ENCODE peak calls at places on chromosomes 3 and 15, in six cellular contexts. E is small intestine; P is CD8-positive, alpha-beta memory T cell; K is effector memory CD4-positive, alpha-beta T cell; I is GM23248; W is Panc1. H is an unnamed sample.

GRCh38 chr3:102361013-102361412 is 73.8 kb upstream of the ZPLD1 start:
- DNase-seq in W (no peak), P (no peak), E (no peak), K (no peak), I (no peak), H (no peak)

GRCh38 chr15:66780172-66780972 is 78.3 kb downstream of the SMAD6 start:
- DNase-seq in K (no peak), P (no peak), E (peak; percentile 64), W (no peak), I (peak; percentile 94), H (no peak)

GRCh38 chr3:39291903-39292329 is 12.1 kb upstream of the CX3CR1 start:
- DNase-seq in E (peak; percentile 63), P (peak; percentile 58), I (peak; percentile 57), W (no peak), K (peak; percentile 46), H (peak; percentile 26)

GRCh38 chr3:126433496-126434263 is 39.0 kb downstream of the CFAP100 start:
- DNase-seq in W (no peak), E (no peak), I (no peak), P (no peak), K (no peak), H (no peak)

GRCh38 chr3:2156244-2156847 is 57.7 kb downstream of the CNTN4 start:
- DNase-seq in W (peak; percentile 2), E (no peak), I (peak; percentile 7), P (no peak), K (no peak), H (peak; percentile 34)

GRCh38 chr15:70491183-70491621 is 272.2 kb downstream of the UACA start:
- DNase-seq in K (no peak), E (no peak), P (no peak), I (peak; percentile 56), W (no peak), H (no peak)

GRCh38 chr3:100810671-100811070 is 101.4 kb downstream of the TFG start:
- DNase-seq in I (peak; percentile 83), K (no peak), E (no peak), W (no peak), P (no peak), H (no peak)

GRCh38 chr3:12856626-12857025 is 15.3 kb upstream of the RPL32 start:
- DNase-seq in W (no peak), I (no peak), P (no peak), E (no peak), K (no peak), H (no peak)

GRCh38 chr3:126511291-126511690 is 6.3 kb downstream of the UROC1 start:
- DNase-seq in W (no peak), P (no peak), K (no peak), E (no peak), I (no peak), H (no peak)

GRCh38 chr3:136989781-136990524 is 32.2 kb downstream of the IL20RB start:
- DNase-seq in E (peak; percentile 45), W (no peak), P (no peak), K (no peak), I (no peak), H (no peak)

GRCh38 chr3:186254676-186255665 is 107.1 kb downstream of the DGKG start:
- DNase-seq in I (no peak), K (no peak), P (no peak), W (no peak), E (no peak), H (no peak)

GRCh38 chr3:141127344-141128125 is 76.4 kb downstream of the SPSB4 start:
- DNase-seq in P (no peak), W (no peak), E (no peak), K (no peak), I (no peak), H (no peak)

GRCh38 chr3:12963869-12964712 is 109.1 kb downstream of the IQSEC1 start:
- DNase-seq in K (no peak), W (no peak), I (no peak), E (no peak), P (no peak), H (no peak)

GRCh38 chr3:187066228-187066995 is 72.9 kb downstream of the RPL39L start:
- DNase-seq in W (no peak), E (peak; percentile 22), P (peak; percentile 43), I (peak; percentile 40), K (no peak), H (no peak)

GRCh38 chr15:55782901-55783300 is 39.9 kb upstream of the PRTG start:
- DNase-seq in W (no peak), I (no peak), K (no peak), P (no peak), E (no peak), H (no peak)

GRCh38 chr15:25727867-25728600 is 135.1 kb downstream of the ATP10A start:
- DNase-seq in P (no peak), I (no peak), W (no peak), E (no peak), K (no peak), H (no peak)

GRCh38 chr15:82572311-82572710 is 32.1 kb upstream of the RPS17 start:
- DNase-seq in W (no peak), K (no peak), E (no peak), I (peak; percentile 71), P (no peak), H (no peak)

GRCh38 chr3:157857461-157857860 is 248.8 kb downstream of the SHOX2 start:
- DNase-seq in K (no peak), P (no peak), W (no peak), E (no peak), I (no peak), H (no peak)

GRCh38 chr15:25830844-25831443 is 32.2 kb downstream of the ATP10A start:
- DNase-seq in I (peak; percentile 98), P (no peak), E (no peak), K (no peak), W (no peak), H (no peak)

GRCh38 chr15:101127503-101128076 is 124.3 kb downstream of the CHSY1 start:
- DNase-seq in W (no peak), E (peak; percentile 33), P (peak; percentile 42), K (no peak), I (peak; percentile 96), H (peak; percentile 97)

GRCh38 chr15:37004373-37004869 is 95.9 kb downstream of the MEIS2 start:
- DNase-seq in E (no peak), P (no peak), W (no peak), I (no peak), K (no peak), H (no peak)

GRCh38 chr15:57772223-57772957 is 65.9 kb downstream of the POLR2M start:
- DNase-seq in I (peak; percentile 74), E (no peak), K (no peak), W (no peak), P (no peak), H (no peak)

GRCh38 chr3:47772047-47772446 is 9.6 kb downstream of the SMARCC1 start:
- DNase-seq in E (no peak), P (no peak), W (no peak), K (no peak), I (no peak), H (no peak)

GRCh38 chr3:188631291-188632010 is 477.5 kb downstream of the LPP start:
- DNase-seq in P (no peak), I (peak; percentile 91), W (peak; percentile 80), E (no peak), K (no peak), H (no peak)

GRCh38 chr3:150742679-150743078 is 20.3 kb downstream of the SIAH2 start:
- DNase-seq in P (no peak), E (no peak), K (no peak), I (no peak), W (no peak), H (no peak)

GRCh38 chr15:41465822-41466421 is 27.8 kb upstream of the ITPKA start:
- DNase-seq in K (no peak), P (peak; percentile 28), I (peak; percentile 62), E (peak; percentile 69), W (peak; percentile 82), H (peak; percentile 74)

GRCh38 chr3:172277151-172277652 is 171.1 kb downstream of the GHSR start:
- DNase-seq in I (no peak), P (no peak), E (no peak), W (no peak), K (no peak), H (no peak)

GRCh38 chr3:120284702-120285507 is at the start of gene GPR156:
- DNase-seq in W (no peak), E (no peak), I (peak; percentile 60), K (no peak), P (no peak), H (no peak)

GRCh38 chr3:108806316-108806715 is 16.3 kb upstream of the TRAT1 start:
- DNase-seq in W (no peak), E (peak; percentile 70), K (no peak), I (no peak), P (peak; percentile 82), H (no peak)

GRCh38 chr15:84633311-84634227 is 20.5 kb downstream of the WDR73 start:
- DNase-seq in P (peak; percentile 63), I (peak; percentile 86), E (peak; percentile 80), W (no peak), K (peak; percentile 42), H (peak; percentile 60)

DNA sequence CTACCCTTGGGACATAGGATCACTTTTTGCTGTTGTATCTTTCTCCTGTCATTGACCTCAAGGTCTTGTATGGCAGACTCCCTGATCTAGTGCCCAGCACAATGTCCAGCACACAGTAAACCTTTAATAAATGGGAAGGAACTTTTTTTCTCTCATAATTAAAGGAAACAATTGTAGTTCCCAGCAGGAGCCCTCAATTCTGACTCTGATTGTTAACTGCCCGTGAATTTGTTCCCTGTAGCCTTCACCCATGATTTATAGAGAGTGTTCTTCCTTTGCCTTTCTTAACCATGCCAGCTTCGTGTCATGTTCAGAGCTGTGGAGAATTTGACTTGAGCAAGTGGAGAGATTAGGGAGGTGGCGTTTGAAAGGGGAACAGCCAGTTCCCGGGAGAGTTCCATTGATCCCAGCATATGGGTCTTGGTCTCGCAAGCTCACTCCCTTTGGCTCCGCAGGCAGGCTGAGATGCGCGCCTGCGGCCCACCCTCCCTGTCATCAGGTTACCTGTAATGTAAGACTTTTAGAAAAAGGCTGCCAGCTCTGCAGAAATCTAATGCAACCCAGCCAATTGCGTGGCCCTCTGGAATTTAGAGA is 182.6 kb downstream of the TP63 start:
- DNase-seq in E (no peak), I (no peak), P (no peak), K (no peak), W (no peak), H (no peak)
- H3K27me3 ChIP-seq in E (no peaks in the 10 kb centered on the region), I (no peaks in the 10 kb centered on the region), P (no peaks in the 10 kb centered on the region), K (no peaks in the 10 kb centered on the region), W (no peaks in the 10 kb centered on the region), H (no peaks in the 10 kb centered on the region)

GRCh38 chr3:31968927-31969418 is 12.1 kb downstream of the OSBPL10 start:
- DNase-seq in W (peak; percentile 59), I (peak; percentile 90), E (peak; percentile 35), P (no peak), K (no peak), H (peak; percentile 80)
- H3K4me3 ChIP-seq in W (peak overlapping the region; percentile 5), I (peak overlapping the region; percentile 62), E (no peak overlapping the region), P (no peak overlapping the region), K (no peak overlapping the region), H (no peak overlapping the region)

GRCh38 chr3:66366747-66367146 is 134.1 kb downstream of the LRIG1 start:
- DNase-seq in W (no peak), E (no peak), K (no peak), I (no peak), P (no peak), H (no peak)
- H3K4me1 ChIP-seq in W (no peaks in the 10 kb centered on the region), E (no peaks in the 10 kb centered on the region), K (no peaks in the 10 kb centered on the region), I (peaks cover 9% of the 10 kb centered on the region), P (no peaks in the 10 kb centered on the region), H (peaks cover 15% of the 10 kb centered on the region)

DNA sequence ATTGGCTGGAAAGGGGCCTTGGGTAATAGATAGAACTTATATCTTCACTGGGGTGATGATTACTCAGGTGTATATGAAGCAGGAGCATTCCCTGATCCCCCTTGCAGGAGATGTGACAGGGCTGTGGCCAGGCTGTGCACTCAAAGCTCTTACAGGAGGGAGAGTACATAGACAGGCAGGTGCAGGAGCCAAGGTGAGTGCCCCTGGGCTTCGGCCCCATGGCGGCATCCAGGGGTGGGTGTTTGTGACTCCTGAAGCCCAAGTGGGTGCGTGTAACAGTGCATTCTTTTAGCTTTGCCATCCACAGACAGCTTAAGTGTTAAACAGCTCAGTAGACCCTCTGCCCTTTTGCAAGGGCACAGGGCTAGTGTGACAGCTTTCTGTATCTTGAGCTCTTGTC is 236.6 kb upstream of the GPR149 start:
- DNase-seq in W (no peak), E (no peak), P (no peak), I (no peak), K (no peak), H (no peak)
- H3K27me3 ChIP-seq in W (no peaks in the 10 kb centered on the region), E (no peaks in the 10 kb centered on the region), P (no peaks in the 10 kb centered on the region), I (no peaks in the 10 kb centered on the region), K (no peaks in the 10 kb centered on the region), H (no peaks in the 10 kb centered on the region)

H was measured in SJCRH30.